ENCODE peak calls at places on chromosomes 5 and 9, in seven cellular contexts. W is tibial nerve, E is adrenal gland, P is cardiac muscle cell, H is neural progenitor cell, Z is BE2C, I is GM23248. J is an unnamed sample.

GRCh38 chr9:114108016-114108833 is 9.1 kb upstream of the KIF12 start:
- DNase-seq in W (peak; percentile 37), H (peak; percentile 94), P (peak; percentile 90), Z (peak; percentile 82), E (peak; percentile 82), I (peak; percentile 84), J (peak; percentile 25)

GRCh38 chr5:151087475-151087874 is 6.6 kb upstream of the TNIP1 start:
- DNase-seq in I (no peak), Z (no peak), P (no peak), W (no peak), E (no peak), H (no peak), J (no peak)

GRCh38 chr9:85987236-85987635 is 46.3 kb downstream of the NAA35 start:
- DNase-seq in Z (no peak), H (no peak), I (no peak), P (no peak), E (no peak), W (no peak), J (no peak)

GRCh38 chr5:111901303-111901702 is 144.3 kb upstream of the NREP start:
- DNase-seq in I (no peak), E (no peak), Z (no peak), W (no peak), H (no peak), P (no peak), J (no peak)

GRCh38 chr5:157137691-157138090 is 5.0 kb downstream of the MED7 start:
- DNase-seq in I (peak; percentile 44), H (no peak), Z (no peak), W (no peak), E (no peak), P (no peak), J (no peak)

GRCh38 chr9:38208206-38208901 is 139.3 kb upstream of the SHB start:
- DNase-seq in W (no peak), P (no peak), Z (no peak), I (no peak), H (peak; percentile 51), E (no peak), J (no peak)

GRCh38 chr5:142770650-142771609 is 753 bp downstream of the ARHGAP26 start:
- DNase-seq in Z (peak; percentile 64), P (peak; percentile 73), W (peak; percentile 19), E (peak; percentile 52), H (peak; percentile 81), I (peak; percentile 62), J (peak; percentile 47)

GRCh38 chr5:93044860-93045666 is 536.0 kb downstream of the NR2F1-AS1 start:
- DNase-seq in Z (no peak), P (peak; percentile 36), I (no peak), E (no peak), W (no peak), H (no peak), J (no peak)

GRCh38 chr9:72477862-72478564 is 43.4 kb upstream of the TMC1 start:
- DNase-seq in E (no peak), Z (no peak), H (no peak), W (no peak), P (peak; percentile 10), I (peak; percentile 82), J (no peak)

GRCh38 chr5:59711316-59711715 is 182.2 kb downstream of the PDE4D start:
- DNase-seq in P (no peak), Z (no peak), W (no peak), I (peak; percentile 10), E (no peak), H (no peak), J (no peak)

GRCh38 chr9:32414856-32415255 is 30.4 kb downstream of the ACO1 start:
- DNase-seq in W (no peak), E (no peak), I (no peak), P (no peak), H (no peak), Z (no peak), J (no peak)

GRCh38 chr5:26231316-26231715 is 807.1 kb downstream of the CDH9 start:
- DNase-seq in H (no peak), P (no peak), Z (no peak), W (no peak), E (no peak), I (no peak), J (no peak)

GRCh38 chr5:26229848-26230247 is 808.5 kb downstream of the CDH9 start:
- DNase-seq in I (no peak), H (no peak), P (no peak), E (no peak), W (no peak), Z (no peak), J (no peak)

GRCh38 chr5:26232706-26233105 is 805.7 kb downstream of the CDH9 start:
- DNase-seq in E (no peak), P (no peak), W (no peak), Z (no peak), H (no peak), I (no peak), J (no peak)

GRCh38 chr5:26227245-26227644 is 811.1 kb downstream of the CDH9 start:
- DNase-seq in H (no peak), P (no peak), W (no peak), Z (no peak), E (no peak), I (no peak), J (no peak)
- H3K9me3 ChIP-seq in H (no peaks in the 10 kb centered on the region), P (no peaks in the 10 kb centered on the region), W (no peaks in the 10 kb centered on the region), Z (no peaks in the 10 kb centered on the region), E (no peaks in the 10 kb centered on the region), I (no peaks in the 10 kb centered on the region), J (no peaks in the 10 kb centered on the region)

GRCh38 chr9:134852906-134853654 is 27.5 kb upstream of the FCN2 start:
- DNase-seq in Z (peak; percentile 3), E (no peak), I (peak; percentile 35), P (no peak), W (no peak), H (no peak), J (no peak)

GRCh38 chr9:134854541-134854981 is 26.0 kb upstream of the FCN2 start:
- DNase-seq in H (no peak), W (no peak), P (no peak), I (no peak), E (no peak), Z (no peak), J (no peak)

GRCh38 chr9:134855900-134856377 is 24.7 kb upstream of the FCN2 start:
- DNase-seq in P (no peak), Z (no peak), W (no peak), I (no peak), H (no peak), E (no peak), J (no peak)

GRCh38 chr9:134853893-134854292 is 26.7 kb upstream of the FCN2 start:
- DNase-seq in E (no peak), H (no peak), I (no peak), P (no peak), Z (no peak), W (no peak), J (no peak)

DNA sequence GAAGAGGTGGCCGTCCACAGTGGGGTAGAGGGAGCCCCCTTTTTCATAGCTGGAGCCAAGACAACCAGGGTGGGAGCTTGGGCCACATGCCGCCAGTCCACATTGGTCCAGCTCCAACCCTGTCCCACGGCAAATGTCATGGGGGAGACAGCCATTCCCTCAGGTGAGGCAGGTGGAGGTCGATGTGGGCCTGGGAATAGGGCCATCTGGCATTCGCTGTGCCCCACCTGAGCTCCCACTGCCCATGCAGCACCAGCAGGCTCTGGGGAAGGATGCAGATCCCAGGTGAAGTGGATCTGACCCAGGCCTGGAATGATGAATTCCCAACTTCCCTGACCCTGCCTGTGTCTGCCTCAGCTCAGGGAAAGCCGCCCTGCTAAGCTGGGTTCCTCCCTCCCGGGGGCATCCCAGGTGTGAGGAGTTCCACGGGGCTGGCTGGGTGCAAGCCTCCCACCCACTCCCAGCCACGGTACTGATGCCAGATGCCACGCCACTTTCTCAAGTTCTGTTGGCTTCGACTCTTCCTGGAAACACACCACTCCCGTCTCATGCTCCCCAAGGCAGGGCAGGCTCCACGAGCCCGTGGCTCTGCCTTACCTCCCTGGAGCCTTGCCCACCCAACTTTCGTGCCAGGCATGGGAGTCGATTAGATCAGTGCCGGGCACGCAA is 25.2 kb upstream of the FCN2 start:
- DNase-seq in W (no peak), Z (no peak), P (no peak), H (no peak), E (no peak), I (no peak), J (no peak)
- H3K4me1 ChIP-seq in W (no peaks in the 10 kb centered on the region), Z (no peaks in the 10 kb centered on the region), P (no peaks in the 10 kb centered on the region), H (no peaks in the 10 kb centered on the region), E (peaks cover 7% of the 10 kb centered on the region), I (no peaks in the 10 kb centered on the region), J (no peaks in the 10 kb centered on the region)

GRCh38 chr5:43859309-43859708 is 256.3 kb downstream of the NNT start:
- DNase-seq in P (no peak), Z (no peak), H (no peak), I (no peak), E (no peak), W (no peak), J (no peak)
- H3K9me3 ChIP-seq in P (no peaks in the 10 kb centered on the region), Z (no peaks in the 10 kb centered on the region), H (no peaks in the 10 kb centered on the region), I (no peaks in the 10 kb centered on the region), E (no peaks in the 10 kb centered on the region), W (no peaks in the 10 kb centered on the region), J (no peaks in the 10 kb centered on the region)

DNA sequence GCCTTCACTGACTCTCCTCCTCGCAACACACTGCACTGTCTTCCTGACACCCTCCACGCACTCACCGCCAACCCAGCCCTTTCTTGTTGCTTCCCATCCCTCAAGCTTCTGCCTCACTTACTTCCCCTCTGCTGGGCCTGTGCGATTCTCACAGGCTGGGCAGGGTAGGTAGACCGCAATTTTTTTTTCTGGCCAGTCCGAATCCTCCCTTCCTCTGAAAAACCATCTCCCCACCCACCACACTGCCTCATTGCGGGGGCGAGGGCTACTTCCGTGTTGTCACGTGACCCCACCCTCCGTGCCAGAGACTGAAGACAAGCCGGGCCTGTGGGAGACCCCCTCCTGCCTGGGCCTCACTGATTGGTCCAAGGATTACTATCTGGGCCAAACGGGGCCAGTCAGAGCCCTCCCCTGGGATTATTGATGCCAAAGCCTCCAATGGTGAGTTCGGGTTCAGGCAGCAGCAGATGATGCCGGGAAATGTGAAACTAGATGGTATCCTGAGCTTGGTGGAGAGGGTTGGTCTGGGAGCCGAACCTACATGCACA is 73.1 kb downstream of the STK10 start:
- DNase-seq in W (no peak), E (peak; percentile 58), P (no peak), H (no peak), I (no peak), Z (no peak), J (peak; percentile 35)
- H3K4me1 ChIP-seq in W (no peaks in the 10 kb centered on the region), E (peaks cover 10% of the 10 kb centered on the region), P (peaks cover 15% of the 10 kb centered on the region), H (peaks cover 10% of the 10 kb centered on the region), I (peaks cover 14% of the 10 kb centered on the region), Z (peaks cover 7% of the 10 kb centered on the region), J (peaks cover 80% of the 10 kb centered on the region)

DNA sequence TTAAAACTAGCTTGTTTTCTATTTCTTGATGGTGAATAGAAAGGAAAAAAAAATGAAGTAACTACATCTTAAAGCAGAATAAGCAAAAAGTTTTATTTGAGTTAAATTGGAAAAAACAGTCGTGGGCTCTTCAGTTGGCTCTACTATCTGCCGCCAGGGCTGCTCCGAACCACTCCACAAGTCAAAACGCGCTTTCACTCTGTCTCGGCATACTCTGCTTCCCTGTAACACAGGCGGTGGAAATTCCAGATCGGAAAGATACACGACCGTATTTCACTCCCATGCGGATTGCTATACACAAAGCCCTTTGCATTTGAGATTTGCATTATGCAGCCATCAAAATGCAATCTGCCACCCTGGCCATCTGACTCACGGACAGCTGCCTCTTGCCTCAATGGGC is 505.6 kb downstream of the IRX1 start:
- DNase-seq in H (no peak), W (no peak), E (no peak), I (no peak), P (peak; percentile 26), Z (no peak), J (no peak)
- H3K9me3 ChIP-seq in H (no peaks in the 10 kb centered on the region), W (no peaks in the 10 kb centered on the region), E (no peaks in the 10 kb centered on the region), I (no peaks in the 10 kb centered on the region), P (no peaks in the 10 kb centered on the region), Z (no peaks in the 10 kb centered on the region), J (no peaks in the 10 kb centered on the region)